ENCODE peak calls at places on chromosome 10, in nine cellular contexts. E is transverse colon, I is spleen, T is suprapubic skin, W is HCT116, S is prostate gland, N is SK-N-SH, V is Panc1, X is esophagus muscularis mucosa. H is an unnamed sample. For H3K27me3, the result is how much of the 10 kb centered on the place peaks cover.

GRCh38 chr10:114623661-114624294 is 34.3 kb downstream of the ABLIM1 start:
- DNase-seq in E (no peak), I (no peak), T (no peak), W (peak), S (peak), N (no peak), V (no peak), X (no peak), H (no peak)

GRCh38 chr10:91887075-91887899 is 22.0 kb downstream of the FGFBP3 start:
- DNase-seq in E (peak), I (peak), T (no peak), W (no peak), S (no peak), N (peak), V (no peak), X (no peak), H (no peak)

GRCh38 chr10:70404906-70405824 is 1.2 kb downstream of the EIF4EBP2 start:
- DNase-seq in E (peak), I (peak), T (peak), W (no peak), S (peak), N (peak), V (no peak), X (peak), H (peak)

GRCh38 chr10:10788761-10789160 is 228.9 kb upstream of the CELF2 start:
- DNase-seq in E (no peak), I (no peak), T (no peak), W (no peak), S (no peak), N (no peak), V (no peak), X (no peak), H (no peak)

GRCh38 chr10:104732222-104732621 is 91.1 kb downstream of the SORCS3 start:
- DNase-seq in E (no peak), I (no peak), T (no peak), W (no peak), S (no peak), N (no peak), V (no peak), X (no peak), H (no peak)

GRCh38 chr10:65313406-65313805 is 1612.4 kb upstream of the LRRTM3 start:
- DNase-seq in E (no peak), I (no peak), T (no peak), W (no peak), S (no peak), N (no peak), V (no peak), X (no peak), H (no peak)

GRCh38 chr10:88156341-88156740 is 292.9 kb downstream of the PTEN start:
- DNase-seq in E (no peak), I (no peak), T (no peak), W (no peak), S (no peak), N (no peak), V (no peak), X (no peak), H (no peak)

GRCh38 chr10:132392811-132393694 is 3.9 kb upstream of the PWWP2B start:
- DNase-seq in E (peak), I (peak), T (peak), W (no peak), S (no peak), N (no peak), V (no peak), X (no peak), H (no peak)

GRCh38 chr10:70575874-70576802 is 26.4 kb downstream of the PRF1 start:
- DNase-seq in E (peak), I (no peak), T (no peak), W (peak), S (peak), N (peak), V (no peak), X (no peak), H (peak)

GRCh38 chr10:75058142-75058541 is 53.3 kb upstream of the SAMD8 start:
- DNase-seq in E (no peak), I (peak), T (no peak), W (no peak), S (no peak), N (no peak), V (no peak), X (no peak), H (no peak)

GRCh38 chr10:72133517-72133916 is 45.2 kb upstream of the SPOCK2 start:
- DNase-seq in E (no peak), I (no peak), T (no peak), W (no peak), S (no peak), N (no peak), V (no peak), X (no peak), H (no peak)

GRCh38 chr10:84214612-84215235 is 10.6 kb downstream of the LRIT2 start:
- DNase-seq in E (peak), I (no peak), T (no peak), W (peak), S (no peak), N (peak), V (no peak), X (no peak), H (no peak)

GRCh38 chr10:114401195-114401741 is 3.0 kb downstream of the AFAP1L2 start:
- DNase-seq in E (peak), I (no peak), T (peak), W (no peak), S (no peak), N (no peak), V (no peak), X (no peak), H (peak)

GRCh38 chr10:317219-317868 is 182.1 kb downstream of the ZMYND11 start:
- DNase-seq in E (peak), I (peak), T (no peak), W (no peak), S (no peak), N (no peak), V (no peak), X (no peak), H (no peak)

GRCh38 chr10:75024971-75025523 is 86.4 kb upstream of the SAMD8 start:
- DNase-seq in E (no peak), I (no peak), T (no peak), W (no peak), S (no peak), N (no peak), V (no peak), X (no peak), H (peak)

GRCh38 chr10:5563991-5564536 is 39.3 kb downstream of the CALML3 start:
- DNase-seq in E (peak), I (peak), T (peak), W (no peak), S (no peak), N (no peak), V (no peak), X (no peak), H (peak)

GRCh38 chr10:14926061-14926470 is 27.8 kb downstream of the DCLRE1C start:
- DNase-seq in E (no peak), I (no peak), T (no peak), W (no peak), S (no peak), N (no peak), V (no peak), X (no peak), H (peak)

GRCh38 chr10:60099998-60100747 is 193.8 kb upstream of the CCDC6 start:
- DNase-seq in E (no peak), I (no peak), T (no peak), W (peak), S (no peak), N (peak), V (no peak), X (no peak), H (no peak)

GRCh38 chr10:77898323-77899079 is 28.1 kb downstream of the DLG5 start:
- DNase-seq in E (no peak), I (no peak), T (no peak), W (no peak), S (peak), N (peak), V (no peak), X (no peak), H (peak)

GRCh38 chr10:3194871-3195270 is 22.3 kb upstream of the PITRM1 start:
- DNase-seq in E (no peak), I (no peak), T (no peak), W (no peak), S (no peak), N (no peak), V (no peak), X (no peak), H (no peak)

GRCh38 chr10:12543589-12543988 is 194.2 kb downstream of the CAMK1D start:
- DNase-seq in E (no peak), I (no peak), T (no peak), W (no peak), S (no peak), N (no peak), V (no peak), X (no peak), H (no peak)

GRCh38 chr10:124688889-124689670 is 55.1 kb downstream of the FAM53B start:
- DNase-seq in E (no peak), I (no peak), T (no peak), W (no peak), S (no peak), N (no peak), V (no peak), X (no peak), H (no peak)

GRCh38 chr10:48364659-48365405 is 58.4 kb downstream of the MAPK8 start:
- DNase-seq in E (no peak), I (no peak), T (no peak), W (no peak), S (peak), N (no peak), V (no peak), X (no peak), H (no peak)

GRCh38 chr10:16953270-16953669 is 136.0 kb upstream of the RSU1 start:
- DNase-seq in E (no peak), I (no peak), T (no peak), W (no peak), S (no peak), N (no peak), V (no peak), X (no peak), H (no peak)

GRCh38 chr10:3472705-3473078 is 300.1 kb upstream of the PITRM1 start:
- DNase-seq in E (no peak), I (no peak), T (no peak), W (no peak), S (no peak), N (no peak), V (no peak), X (no peak), H (no peak)

GRCh38 chr10:227014-227413 is 91.8 kb downstream of the ZMYND11 start:
- DNase-seq in E (no peak), I (no peak), T (no peak), W (no peak), S (no peak), N (no peak), V (no peak), X (no peak), H (no peak)

GRCh38 chr10:71029411-71029881 is 141.1 kb upstream of the PCBD1 start:
- DNase-seq in E (no peak), I (peak), T (no peak), W (no peak), S (no peak), N (no peak), V (no peak), X (no peak), H (no peak)

GRCh38 chr10:49035920-49036319 is 79.4 kb downstream of the VSTM4 start:
- DNase-seq in E (no peak), I (no peak), T (no peak), W (no peak), S (no peak), N (peak), V (no peak), X (no peak), H (no peak)

GRCh38 chr10:12716042-12716441 is 285.5 kb downstream of the CCDC3 start:
- DNase-seq in E (no peak), I (no peak), T (no peak), W (no peak), S (no peak), N (no peak), V (no peak), X (no peak), H (no peak)

GRCh38 chr10:126242352-126243260 is 145.7 kb downstream of the ADAM12 start:
- DNase-seq in E (no peak), I (no peak), T (peak), W (no peak), S (peak), N (peak), V (no peak), X (no peak), H (no peak)

GRCh38 chr10:24872790-24873182 is 79.6 kb downstream of the PRTFDC1 start:
- DNase-seq in E (no peak), I (no peak), T (no peak), W (no peak), S (no peak), N (no peak), V (no peak), X (no peak), H (no peak)

GRCh38 chr10:132346806-132347205 is 14.8 kb downstream of the LRRC27 start:
- DNase-seq in E (no peak), I (peak), T (peak), W (no peak), S (no peak), N (no peak), V (no peak), X (no peak), H (no peak)

GRCh38 chr10:1050555-1050954 is 1.6 kb upstream of the IDI1 start:
- DNase-seq in E (peak), I (no peak), T (no peak), W (peak), S (no peak), N (no peak), V (no peak), X (no peak), H (no peak)

GRCh38 chr10:60952067-60952845 is 8.3 kb upstream of the RHOBTB1 start:
- DNase-seq in E (no peak), I (no peak), T (no peak), W (no peak), S (no peak), N (no peak), V (no peak), X (no peak), H (no peak)

GRCh38 chr10:127345231-127345965 is 149.0 kb upstream of the INSYN2A start:
- DNase-seq in E (no peak), I (no peak), T (no peak), W (no peak), S (no peak), N (no peak), V (no peak), X (no peak), H (no peak)

GRCh38 chr10:73131295-73131694 is 21.0 kb downstream of the NUDT13 start:
- DNase-seq in E (no peak), I (no peak), T (no peak), W (no peak), S (no peak), N (no peak), V (no peak), X (no peak), H (no peak)

GRCh38 chr10:8054243-8054497 is 318 bp upstream of the GATA3 start:
- DNase-seq in E (no peak), I (no peak), T (peak), W (no peak), S (peak), N (no peak), V (no peak), X (no peak), H (no peak)

GRCh38 chr10:63644398-63645142 is 123.4 kb downstream of the REEP3 start:
- DNase-seq in E (no peak), I (no peak), T (no peak), W (no peak), S (no peak), N (no peak), V (no peak), X (no peak), H (no peak)

GRCh38 chr10:6040205-6040604 is 22.0 kb downstream of the IL2RA start:
- DNase-seq in E (no peak), I (no peak), T (no peak), W (no peak), S (no peak), N (no peak), V (no peak), X (no peak), H (no peak)

DNA sequence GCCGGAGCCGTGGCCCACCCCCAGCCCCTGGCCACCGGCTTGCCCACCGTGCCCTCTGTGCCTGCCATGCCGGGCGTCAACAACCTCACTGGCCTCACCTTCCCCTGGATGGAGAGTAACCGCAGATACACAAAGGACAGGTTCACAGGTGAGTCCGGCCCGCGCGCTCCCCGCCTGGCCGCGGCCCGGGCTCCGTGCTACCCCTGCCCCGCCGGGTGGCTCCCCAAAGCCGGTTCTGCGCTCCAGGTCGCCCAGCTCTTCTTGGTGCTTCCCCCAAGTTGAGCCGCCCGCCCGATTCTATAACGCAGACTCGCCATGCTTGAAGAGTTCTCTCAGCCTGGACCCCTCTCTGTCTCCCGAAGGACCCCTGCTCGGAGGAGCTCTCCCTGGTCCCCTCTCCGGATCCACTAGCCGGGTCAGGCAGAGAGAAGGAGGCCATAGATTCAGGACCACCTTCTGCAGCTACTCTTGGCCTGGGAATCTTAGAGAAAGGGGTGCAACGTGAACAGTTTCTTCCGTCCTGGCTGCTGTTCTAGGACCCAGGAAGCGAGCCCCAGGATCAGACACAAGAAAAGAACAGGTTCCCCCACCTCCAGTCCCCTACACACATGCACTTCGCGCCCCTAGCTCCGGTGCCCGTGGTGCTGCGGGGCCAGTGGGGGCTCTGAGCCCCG is 999 bp downstream of the TLX1 start:
- DNase-seq in E (no peak), I (no peak), T (no peak), W (no peak), S (no peak), N (peak), V (no peak), X (no peak), H (no peak)
- H3K27me3 ChIP-seq in E (half or more), I (half or more), T (half or more), W (under half), S (half or more), N (half or more), V (under half), X (half or more), H (half or more)

DNA sequence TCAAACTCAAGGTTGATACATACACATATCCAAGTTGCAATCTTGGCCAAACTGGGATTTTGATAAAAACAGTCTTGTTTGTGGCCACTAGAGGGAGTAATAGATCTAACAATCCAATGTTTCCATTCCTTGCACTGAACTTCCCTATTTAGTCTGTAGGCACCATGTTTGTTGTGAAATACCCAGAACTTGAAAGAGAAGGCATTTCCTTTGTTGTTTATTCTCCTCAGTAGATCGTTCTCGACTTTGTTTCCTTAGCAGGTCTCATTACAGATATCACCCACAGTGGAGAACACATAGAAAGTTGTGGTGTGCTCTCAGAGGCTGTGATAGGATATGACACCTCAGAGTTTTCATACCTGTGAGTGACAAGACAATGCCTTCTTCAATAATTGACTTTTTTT is 70.3 kb upstream of the MXI1 start:
- DNase-seq in E (no peak), I (no peak), T (no peak), W (peak), S (peak), N (peak), V (peak), X (peak), H (no peak)
- TF ChIP-seq POLR2AphosphoS5 in E (no peak), I (no peak), T (no peak), W (peak), S (peak), N (no peak), V (no peak), X (peak), H (no peak)

DNA sequence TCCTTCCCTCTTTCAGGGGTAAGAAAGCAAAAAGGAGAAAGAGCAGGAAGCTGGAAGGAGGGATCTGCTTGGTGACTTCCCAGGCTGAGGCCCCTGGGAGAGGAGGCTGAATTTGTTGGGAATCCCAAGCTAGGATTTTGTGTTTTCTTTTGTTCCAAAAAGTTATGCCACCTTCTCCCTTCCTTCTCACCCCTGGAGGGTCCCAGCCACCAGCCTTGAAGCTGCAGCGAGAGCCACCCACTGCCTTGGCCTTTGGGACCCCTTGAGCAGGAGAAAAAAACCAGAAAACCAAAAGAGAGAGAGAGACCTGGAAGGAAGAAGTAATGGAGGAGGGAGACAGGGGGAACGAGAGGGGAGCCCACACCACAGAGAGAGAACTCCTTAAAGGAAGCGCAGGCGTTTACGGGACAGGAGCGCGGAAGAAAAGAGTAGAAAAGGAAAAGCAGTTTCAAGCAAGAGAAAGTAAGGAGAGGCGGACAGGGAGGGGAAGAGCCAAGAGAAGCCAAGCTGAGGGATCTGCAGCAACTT is 7.1 kb downstream of the VAX1 start:
- DNase-seq in E (no peak), I (no peak), T (no peak), W (no peak), S (no peak), N (no peak), V (no peak), X (peak), H (no peak)
- H3K4me3 ChIP-seq in E (no peak), I (peak), T (peak), W (no peak), S (no peak), N (no peak), V (no peak), X (no peak), H (no peak)

DNA sequence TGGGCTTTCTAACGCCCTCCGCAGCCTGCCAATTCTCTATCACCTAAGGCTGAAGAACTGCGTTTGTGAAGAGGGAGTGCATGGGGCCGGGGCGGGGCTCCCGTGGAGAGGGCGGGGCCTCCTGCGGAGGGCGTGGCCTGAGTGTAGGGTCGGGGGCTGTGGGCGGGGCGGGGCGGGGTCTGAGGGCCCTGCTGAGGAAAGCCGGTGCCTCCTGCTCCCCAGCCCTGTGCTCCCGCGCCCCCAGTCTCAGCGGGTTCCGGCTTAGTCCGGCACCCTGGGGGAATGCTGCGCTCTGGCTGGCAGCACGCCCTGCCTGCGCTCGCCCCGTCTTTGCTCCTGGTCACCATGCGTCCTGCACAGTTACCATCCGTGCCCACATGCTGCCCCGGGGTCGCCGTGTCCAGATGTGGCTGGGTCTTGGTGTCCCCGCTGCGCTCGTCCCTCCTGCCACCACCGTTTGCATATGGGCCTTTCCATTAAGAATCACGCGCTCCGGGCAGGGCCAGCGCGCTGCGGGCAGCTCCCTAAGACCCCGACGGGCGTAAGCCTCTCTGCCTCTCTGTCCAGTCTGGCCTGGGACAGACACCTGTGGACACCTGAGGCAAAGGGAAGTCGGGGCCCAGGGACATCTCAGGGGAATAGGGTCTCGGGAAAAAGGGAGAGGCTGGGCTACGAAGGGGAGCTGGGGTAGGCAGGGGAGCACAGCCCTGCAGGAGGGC is 144.0 kb upstream of the RET start:
- DNase-seq in E (no peak), I (peak), T (peak), W (no peak), S (no peak), N (no peak), V (no peak), X (peak), H (no peak)
- H3K27me3 ChIP-seq in E (under half), I (under half), T (half or more), W (under half), S (under half), N (under half), V (under half), X (under half), H (under half)

GRCh38 chr10:79405221-79405994 is 40.0 kb downstream of the ZCCHC24 start:
- DNase-seq in E (peak), I (peak), T (peak), W (no peak), S (no peak), N (no peak), V (no peak), X (no peak), H (peak)
- TF ChIP-seq POLR2AphosphoS5 in E (no peak), I (peak), T (no peak), W (no peak), S (peak), N (no peak), V (no peak), X (no peak), H (no peak)

GRCh38 chr10:129968937-129969527 is 5.0 kb upstream of the EBF3 start:
- DNase-seq in E (no peak), I (peak), T (no peak), W (no peak), S (no peak), N (peak), V (no peak), X (no peak), H (no peak)
- H3K4me3 ChIP-seq in E (no peak), I (no peak), T (peak), W (no peak), S (no peak), N (no peak), V (no peak), X (peak), H (peak)

H was measured in stomach.